ENCODE peak calls at places on chromosomes 3 and 15, in five cellular contexts. T is left lung, R is glutamatergic neuron, C is activated T-cell treated with anti-CD3 and anti-CD28 coated beads for 1 hour, V is GM12891. H is an unnamed sample.

GRCh38 chr3:177519588-177519987 is 322.3 kb upstream of the TBL1XR1 start:
- DNase-seq in C (no peak), T (no peak), V (no peak), R (peak; percentile 38), H (no peak)

GRCh38 chr15:75177360-75178071 is 24.2 kb upstream of the C15orf39 start:
- DNase-seq in C (no peak), T (no peak), R (no peak), V (no peak), H (no peak)

GRCh38 chr3:114582929-114583328 is 289.1 kb downstream of the TIGIT start:
- DNase-seq in C (no peak), R (no peak), V (no peak), T (no peak), H (no peak)

GRCh38 chr3:88282519-88283241 is 132.9 kb downstream of the C3orf38 start:
- DNase-seq in T (no peak), C (no peak), R (no peak), V (no peak), H (no peak)

GRCh38 chr3:191120447-191121304 is 78.4 kb upstream of the OSTN start:
- DNase-seq in C (no peak), R (no peak), T (no peak), V (no peak), H (no peak)

GRCh38 chr3:197516517-197516889 is 39.3 kb downstream of the BDH1 start:
- DNase-seq in R (no peak), T (no peak), V (no peak), C (no peak), H (no peak)

GRCh38 chr3:50204804-50205718 is at the start of gene SLC38A3:
- DNase-seq in C (no peak), V (no peak), T (no peak), R (peak; percentile 68), H (peak; percentile 82)

GRCh38 chr3:4778119-4778518 is 201.1 kb upstream of the BHLHE40 start:
- DNase-seq in T (no peak), C (no peak), V (no peak), R (no peak), H (no peak)

GRCh38 chr3:65945480-65945879 is 93.2 kb downstream of the MAGI1 start:
- DNase-seq in T (no peak), R (no peak), V (no peak), C (no peak), H (no peak)

GRCh38 chr3:62607287-62608029 is 234.1 kb upstream of the FEZF2 start:
- DNase-seq in R (no peak), T (peak; percentile 86), C (no peak), V (no peak), H (no peak)

GRCh38 chr3:95715137-95715536 is 1099.3 kb upstream of the EPHA6 start:
- DNase-seq in C (no peak), T (no peak), V (no peak), R (no peak), H (no peak)

GRCh38 chr15:36449084-36449661 is 130.3 kb upstream of the CDIN1 start:
- DNase-seq in R (no peak), C (no peak), T (no peak), V (no peak), H (no peak)

GRCh38 chr15:75727851-75728715 is 15.4 kb upstream of the CSPG4 start:
- DNase-seq in T (no peak), V (no peak), R (peak; percentile 65), C (peak; percentile 64), H (peak; percentile 58)